ENCODE peak calls at places on chromosomes 3 and 15, in five cellular contexts. A, J, X, N and R are unnamed samples.

GRCh38 chr3:121574449-121574848 is 6.7 kb downstream of the ARGFX start:
- DNase-seq in J (no peak), N (no peak), A (no peak), X (no peak), R (no peak)

GRCh38 chr3:142735462-142735861 is 11.6 kb downstream of the TRPC1 start:
- DNase-seq in X (no peak), N (no peak), J (no peak), A (no peak), R (no peak)

GRCh38 chr3:30779686-30780287 is 114.7 kb downstream of the GADL1 start:
- DNase-seq in N (no peak), J (no peak), X (no peak), A (peak), R (no peak)

GRCh38 chr3:30004481-30004880 is 601.9 kb upstream of the TGFBR2 start:
- DNase-seq in X (no peak), N (no peak), J (no peak), A (no peak), R (no peak)

GRCh38 chr15:83250766-83251165 is 33.7 kb downstream of the BNC1 start:
- DNase-seq in N (no peak), A (no peak), X (no peak), J (no peak), R (no peak)

GRCh38 chr3:100198579-100199269 is 62.1 kb upstream of the TBC1D23 start:
- DNase-seq in J (no peak), X (no peak), A (no peak), N (no peak), R (no peak)

GRCh38 chr3:61547625-61548024 is 13.7 kb upstream of the PTPRG start:
- DNase-seq in X (no peak), N (no peak), A (no peak), J (no peak), R (no peak)

GRCh38 chr15:38671675-38672141 is 107.1 kb upstream of the RASGRP1 start:
- DNase-seq in J (no peak), X (no peak), A (no peak), N (peak), R (peak)

GRCh38 chr3:15450611-15451467 is 23.4 kb downstream of the EAF1 start:
- DNase-seq in A (no peak), N (no peak), X (no peak), J (no peak), R (no peak)

GRCh38 chr3:116141724-116142123 is 303.6 kb downstream of the LSAMP start:
- DNase-seq in A (peak), J (no peak), X (no peak), N (no peak), R (no peak)

GRCh38 chr15:85494035-85494793 is 113.8 kb downstream of the AKAP13 start:
- DNase-seq in A (peak), J (no peak), X (no peak), N (no peak), R (no peak)